ENCODE peak calls at places on chromosome 21, in five cellular contexts. One of them, this sample, is unnamed. For H3K4me1, the result is how much of the 10 kb centered on the place peaks cover.

GRCh38 chr21:31117046-31117916 is 79.0 kb upstream of the KRTAP19-8 start:
- DNase-seq in fibroblast of lung: peak
- DNase-seq in heart right ventricle: no peak
- DNase-seq in left ventricle myocardium inferior: no peak
- DNase-seq in CD8-positive, alpha-beta memory T cell: no peak
- DNase-seq in this sample: no peak

GRCh38 chr21:43597052-43597451 is 62.2 kb downstream of the HSF2BP start:
- DNase-seq in fibroblast of lung: peak
- DNase-seq in heart right ventricle: no peak
- DNase-seq in left ventricle myocardium inferior: no peak
- DNase-seq in CD8-positive, alpha-beta memory T cell: no peak
- DNase-seq in this sample: no peak

GRCh38 chr21:31912501-31912900 is 39.7 kb downstream of the HUNK start:
- DNase-seq in fibroblast of lung: no peak
- DNase-seq in heart right ventricle: no peak
- DNase-seq in left ventricle myocardium inferior: no peak
- DNase-seq in CD8-positive, alpha-beta memory T cell: no peak
- DNase-seq in this sample: no peak

GRCh38 chr21:44867999-44868700 is 5.3 kb downstream of the PTTG1IP start:
- DNase-seq in fibroblast of lung: no peak
- DNase-seq in heart right ventricle: no peak
- DNase-seq in left ventricle myocardium inferior: no peak
- DNase-seq in CD8-positive, alpha-beta memory T cell: peak
- DNase-seq in this sample: no peak

GRCh38 chr21:44718571-44718970 is 7.2 kb upstream of the TSPEAR start:
- DNase-seq in fibroblast of lung: no peak
- DNase-seq in heart right ventricle: no peak
- DNase-seq in left ventricle myocardium inferior: no peak
- DNase-seq in CD8-positive, alpha-beta memory T cell: no peak
- DNase-seq in this sample: no peak

GRCh38 chr21:22516230-22516629 is 1518.0 kb downstream of the NCAM2 start:
- DNase-seq in fibroblast of lung: no peak
- DNase-seq in heart right ventricle: no peak
- DNase-seq in left ventricle myocardium inferior: no peak
- DNase-seq in CD8-positive, alpha-beta memory T cell: no peak
- DNase-seq in this sample: no peak

GRCh38 chr21:38477241-38477640 is 21.0 kb downstream of the ERG start:
- DNase-seq in fibroblast of lung: no peak
- DNase-seq in heart right ventricle: no peak
- DNase-seq in left ventricle myocardium inferior: no peak
- DNase-seq in CD8-positive, alpha-beta memory T cell: no peak
- DNase-seq in this sample: no peak

GRCh38 chr21:17451364-17451869 is 61.4 kb upstream of the CXADR start:
- DNase-seq in fibroblast of lung: peak
- DNase-seq in heart right ventricle: no peak
- DNase-seq in left ventricle myocardium inferior: no peak
- DNase-seq in CD8-positive, alpha-beta memory T cell: no peak
- DNase-seq in this sample: no peak

GRCh38 chr21:25911730-25912401 is 177.1 kb downstream of the GABPA start:
- DNase-seq in fibroblast of lung: no peak
- DNase-seq in heart right ventricle: no peak
- DNase-seq in left ventricle myocardium inferior: peak
- DNase-seq in CD8-positive, alpha-beta memory T cell: no peak
- DNase-seq in this sample: no peak

GRCh38 chr21:42526379-42526727 is 12.7 kb downstream of the SLC37A1 start:
- DNase-seq in fibroblast of lung: no peak
- DNase-seq in heart right ventricle: no peak
- DNase-seq in left ventricle myocardium inferior: peak
- DNase-seq in CD8-positive, alpha-beta memory T cell: no peak
- DNase-seq in this sample: no peak

GRCh38 chr21:44579056-44579832 is 1.2 kb downstream of the KRTAP10-5 start:
- DNase-seq in fibroblast of lung: no peak
- DNase-seq in heart right ventricle: no peak
- DNase-seq in left ventricle myocardium inferior: no peak
- DNase-seq in CD8-positive, alpha-beta memory T cell: no peak
- DNase-seq in this sample: no peak

GRCh38 chr21:32958288-32958992 is 67.3 kb upstream of the OLIG2 start:
- DNase-seq in fibroblast of lung: no peak
- DNase-seq in heart right ventricle: no peak
- DNase-seq in left ventricle myocardium inferior: no peak
- DNase-seq in CD8-positive, alpha-beta memory T cell: no peak
- DNase-seq in this sample: no peak

GRCh38 chr21:33070921-33071877 is 1.3 kb downstream of the OLIG1 start:
- DNase-seq in fibroblast of lung: no peak
- DNase-seq in heart right ventricle: no peak
- DNase-seq in left ventricle myocardium inferior: no peak
- DNase-seq in CD8-positive, alpha-beta memory T cell: no peak
- DNase-seq in this sample: no peak

GRCh38 chr21:30194701-30195299 is 21.1 kb downstream of the CLDN8 start:
- DNase-seq in fibroblast of lung: peak
- DNase-seq in heart right ventricle: no peak
- DNase-seq in left ventricle myocardium inferior: no peak
- DNase-seq in CD8-positive, alpha-beta memory T cell: no peak
- DNase-seq in this sample: no peak

GRCh38 chr21:21436012-21436545 is 437.9 kb downstream of the NCAM2 start:
- DNase-seq in fibroblast of lung: peak
- DNase-seq in heart right ventricle: no peak
- DNase-seq in left ventricle myocardium inferior: no peak
- DNase-seq in CD8-positive, alpha-beta memory T cell: no peak
- DNase-seq in this sample: no peak

GRCh38 chr21:44509539-44509938 is 30.5 kb downstream of the KRTAP10-1 start:
- DNase-seq in fibroblast of lung: no peak
- DNase-seq in heart right ventricle: peak
- DNase-seq in left ventricle myocardium inferior: peak
- DNase-seq in CD8-positive, alpha-beta memory T cell: no peak
- DNase-seq in this sample: no peak

GRCh38 chr21:46097826-46098286 is at the start of gene COL6A2:
- DNase-seq in fibroblast of lung: peak
- DNase-seq in heart right ventricle: peak
- DNase-seq in left ventricle myocardium inferior: peak
- DNase-seq in CD8-positive, alpha-beta memory T cell: peak
- DNase-seq in this sample: peak

GRCh38 chr21:44927587-44928461 is 7.1 kb upstream of the ITGB2 start:
- DNase-seq in fibroblast of lung: no peak
- DNase-seq in heart right ventricle: no peak
- DNase-seq in left ventricle myocardium inferior: peak
- DNase-seq in CD8-positive, alpha-beta memory T cell: peak
- DNase-seq in this sample: no peak

GRCh38 chr21:38810826-38811164 is 5.1 kb downstream of the ETS2 start:
- DNase-seq in fibroblast of lung: peak
- DNase-seq in heart right ventricle: no peak
- DNase-seq in left ventricle myocardium inferior: no peak
- DNase-seq in CD8-positive, alpha-beta memory T cell: no peak
- DNase-seq in this sample: no peak

GRCh38 chr21:44498280-44498964 is 41.6 kb downstream of the KRTAP10-1 start:
- DNase-seq in fibroblast of lung: no peak
- DNase-seq in heart right ventricle: no peak
- DNase-seq in left ventricle myocardium inferior: no peak
- DNase-seq in CD8-positive, alpha-beta memory T cell: no peak
- DNase-seq in this sample: no peak

DNA sequence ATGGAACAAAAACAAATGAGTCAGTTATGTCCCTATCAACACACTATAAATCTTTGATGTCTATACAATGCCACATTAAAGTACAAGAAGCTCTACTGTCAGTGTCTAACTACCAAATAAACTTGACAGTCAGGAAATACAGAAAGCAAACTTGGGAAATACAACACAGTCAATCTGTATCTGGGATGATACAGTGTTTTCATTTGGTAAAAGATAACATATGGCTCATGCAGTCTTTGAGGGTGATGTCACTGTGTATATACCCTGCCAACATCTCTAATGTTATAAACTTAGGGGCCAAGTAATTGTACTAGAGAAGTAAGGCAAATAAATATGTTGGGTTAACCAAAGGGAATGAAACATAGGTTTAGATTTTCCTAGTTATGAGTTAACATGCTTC is 552.5 kb upstream of the ADAMTS5 start:
- DNase-seq in fibroblast of lung: peak
- DNase-seq in heart right ventricle: no peak
- DNase-seq in left ventricle myocardium inferior: no peak
- DNase-seq in CD8-positive, alpha-beta memory T cell: no peak
- DNase-seq in this sample: no peak
- H3K27ac ChIP-seq in fibroblast of lung: no peak
- H3K27ac ChIP-seq in heart right ventricle: no peak
- H3K27ac ChIP-seq in left ventricle myocardium inferior: no peak
- H3K27ac ChIP-seq in CD8-positive, alpha-beta memory T cell: no peak
- H3K27ac ChIP-seq in this sample: no peak

GRCh38 chr21:36703626-36704280 is 4.8 kb downstream of the SIM2 start:
- DNase-seq in fibroblast of lung: no peak
- DNase-seq in heart right ventricle: no peak
- DNase-seq in left ventricle myocardium inferior: no peak
- DNase-seq in CD8-positive, alpha-beta memory T cell: no peak
- DNase-seq in this sample: no peak
- H3K4me1 ChIP-seq in fibroblast of lung: under half
- H3K4me1 ChIP-seq in heart right ventricle: under half
- H3K4me1 ChIP-seq in left ventricle myocardium inferior: half or more
- H3K4me1 ChIP-seq in CD8-positive, alpha-beta memory T cell: under half
- H3K4me1 ChIP-seq in this sample: under half

DNA sequence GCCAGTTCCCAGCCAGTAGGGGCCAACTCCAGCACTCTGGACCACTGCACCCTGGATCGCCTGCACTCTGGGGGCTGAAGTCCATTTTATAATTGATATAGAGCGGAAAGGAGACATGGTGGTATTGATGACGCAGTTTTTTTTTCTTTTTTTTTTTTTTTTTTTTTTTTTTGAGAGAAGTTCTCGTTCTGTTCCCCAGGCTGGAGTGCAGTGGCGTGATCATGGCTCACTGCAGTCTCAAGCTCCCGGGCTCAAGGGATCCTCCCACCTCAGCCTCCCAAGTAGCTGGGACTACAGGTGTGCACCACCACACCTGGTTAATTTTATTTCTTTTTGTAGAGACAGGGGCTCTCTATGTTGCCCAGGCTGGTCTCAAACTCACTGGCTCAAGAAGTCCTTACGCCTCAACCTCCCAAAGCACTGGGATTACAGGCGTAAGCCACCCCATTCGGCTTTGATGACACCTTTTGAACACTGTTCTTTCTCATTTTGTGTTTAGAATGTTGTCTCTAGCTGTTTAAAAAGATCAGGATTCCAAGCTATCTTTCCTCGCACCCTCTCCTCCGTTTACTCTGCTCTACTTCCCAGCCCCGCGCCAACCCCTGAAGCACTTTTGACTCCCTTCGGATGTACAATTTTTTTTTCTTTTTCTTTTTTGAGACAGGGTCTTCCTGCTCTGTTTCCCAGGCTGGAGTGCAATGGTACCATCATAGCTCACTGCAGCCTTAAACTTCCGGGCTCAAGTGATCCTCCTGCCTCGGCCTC is 960 bp downstream of the MX2 start:
- DNase-seq in fibroblast of lung: no peak
- DNase-seq in heart right ventricle: no peak
- DNase-seq in left ventricle myocardium inferior: no peak
- DNase-seq in CD8-positive, alpha-beta memory T cell: peak
- DNase-seq in this sample: no peak
- H3K27ac ChIP-seq in fibroblast of lung: no peak
- H3K27ac ChIP-seq in heart right ventricle: peak
- H3K27ac ChIP-seq in left ventricle myocardium inferior: peak
- H3K27ac ChIP-seq in CD8-positive, alpha-beta memory T cell: peak
- H3K27ac ChIP-seq in this sample: no peak

GRCh38 chr21:28773036-28773435 is 219.6 kb downstream of the LTN1 start:
- DNase-seq in fibroblast of lung: no peak
- DNase-seq in heart right ventricle: no peak
- DNase-seq in left ventricle myocardium inferior: no peak
- DNase-seq in CD8-positive, alpha-beta memory T cell: no peak
- DNase-seq in this sample: no peak

GRCh38 chr21:28768753-28769152 is 223.9 kb downstream of the LTN1 start:
- DNase-seq in fibroblast of lung: no peak
- DNase-seq in heart right ventricle: no peak
- DNase-seq in left ventricle myocardium inferior: no peak
- DNase-seq in CD8-positive, alpha-beta memory T cell: no peak
- DNase-seq in this sample: no peak

GRCh38 chr21:28771790-28772501 is 220.7 kb downstream of the LTN1 start:
- DNase-seq in fibroblast of lung: peak
- DNase-seq in heart right ventricle: no peak
- DNase-seq in left ventricle myocardium inferior: no peak
- DNase-seq in CD8-positive, alpha-beta memory T cell: no peak
- DNase-seq in this sample: no peak

GRCh38 chr21:28769683-28770082 is 223.0 kb downstream of the LTN1 start:
- DNase-seq in fibroblast of lung: peak
- DNase-seq in heart right ventricle: no peak
- DNase-seq in left ventricle myocardium inferior: no peak
- DNase-seq in CD8-positive, alpha-beta memory T cell: no peak
- DNase-seq in this sample: no peak

DNA sequence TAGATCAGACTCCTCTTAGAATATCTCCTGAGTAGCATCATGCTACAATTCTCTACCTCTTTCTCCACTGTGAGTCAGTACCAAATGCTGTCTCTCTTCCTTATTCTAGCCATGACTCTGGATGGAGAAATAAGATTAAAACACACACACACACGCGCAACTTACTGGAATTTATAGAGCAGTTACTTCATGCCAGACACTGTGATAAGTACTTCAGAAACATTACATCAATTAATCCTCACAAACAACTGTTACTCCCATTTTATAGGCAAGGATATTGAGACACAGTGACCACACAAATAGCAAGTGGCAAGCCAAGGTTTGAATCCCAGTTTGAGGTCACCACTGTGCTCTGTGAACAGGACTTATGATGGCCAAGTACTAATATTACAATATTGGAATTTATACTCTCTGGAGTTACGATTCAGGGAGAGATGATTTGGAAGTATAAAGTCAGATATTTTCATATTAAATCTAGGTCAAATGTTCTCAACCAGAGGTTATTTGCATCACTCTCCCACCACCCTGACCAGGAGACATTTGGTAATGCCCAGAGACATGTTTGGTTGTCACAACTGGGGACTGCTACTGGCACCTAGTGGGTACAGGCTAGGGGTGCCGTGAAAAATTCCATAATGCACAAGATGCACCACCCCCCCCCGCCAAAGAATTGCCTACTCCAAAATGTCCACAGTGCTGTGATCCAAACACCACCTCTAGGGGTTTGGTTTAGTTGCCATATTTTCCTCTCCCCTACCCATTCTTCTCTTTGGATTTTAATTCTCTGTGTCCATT is 221.6 kb downstream of the LTN1 start:
- DNase-seq in fibroblast of lung: peak
- DNase-seq in heart right ventricle: no peak
- DNase-seq in left ventricle myocardium inferior: no peak
- DNase-seq in CD8-positive, alpha-beta memory T cell: no peak
- DNase-seq in this sample: no peak
- H3K4me1 ChIP-seq in fibroblast of lung: under half
- H3K4me1 ChIP-seq in heart right ventricle: under half
- H3K4me1 ChIP-seq in left ventricle myocardium inferior: under half
- H3K4me1 ChIP-seq in CD8-positive, alpha-beta memory T cell: under half
- H3K4me1 ChIP-seq in this sample: under half

DNA sequence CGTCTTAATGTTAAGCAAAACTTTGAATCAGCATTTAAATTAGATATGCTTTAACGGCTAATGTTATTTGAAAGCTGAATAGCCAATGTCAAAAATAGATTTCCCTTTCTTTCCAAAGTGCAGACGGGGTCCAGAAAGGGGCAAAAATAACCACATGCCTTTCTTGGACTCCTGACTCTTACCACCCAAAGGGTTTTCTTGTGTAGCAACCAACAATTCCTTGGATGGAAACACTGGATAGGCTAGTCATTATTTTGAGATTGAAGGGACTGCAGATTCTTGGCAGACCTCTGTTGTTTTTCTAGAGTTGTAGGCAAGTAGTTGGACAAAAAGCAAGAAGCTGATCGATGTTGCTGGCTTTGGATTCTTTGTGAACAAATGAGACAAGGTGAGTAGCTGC is 107.0 kb downstream of the MRPS6 start:
- DNase-seq in fibroblast of lung: no peak
- DNase-seq in heart right ventricle: no peak
- DNase-seq in left ventricle myocardium inferior: no peak
- DNase-seq in CD8-positive, alpha-beta memory T cell: no peak
- DNase-seq in this sample: no peak
- H3K27ac ChIP-seq in fibroblast of lung: no peak
- H3K27ac ChIP-seq in heart right ventricle: peak
- H3K27ac ChIP-seq in left ventricle myocardium inferior: peak
- H3K27ac ChIP-seq in CD8-positive, alpha-beta memory T cell: no peak
- H3K27ac ChIP-seq in this sample: no peak

GRCh38 chr21:19048088-19048672 is 644.6 kb upstream of the TMPRSS15 start:
- DNase-seq in fibroblast of lung: no peak
- DNase-seq in heart right ventricle: no peak
- DNase-seq in left ventricle myocardium inferior: no peak
- DNase-seq in CD8-positive, alpha-beta memory T cell: no peak
- DNase-seq in this sample: no peak
- H3K4me1 ChIP-seq in fibroblast of lung: under half
- H3K4me1 ChIP-seq in heart right ventricle: under half
- H3K4me1 ChIP-seq in left ventricle myocardium inferior: under half
- H3K4me1 ChIP-seq in CD8-positive, alpha-beta memory T cell: under half
- H3K4me1 ChIP-seq in this sample: under half